ENCODE peak calls at places on chromosomes 2 and 18, in seven cellular contexts. One of them, this sample, is unnamed.

GRCh38 chr2:101983486-101983885 is 8.3 kb upstream of the IL1R2 start:
- DNase-seq in psoas muscle: no peak
- DNase-seq in thyroid gland: peak; percentile 74
- DNase-seq in brain microvascular endothelial cell: no peak
- DNase-seq in tibial artery: no peak
- DNase-seq in HCT116: no peak
- DNase-seq in cardiac fibroblast: no peak
- DNase-seq in this sample: peak; percentile 56

GRCh38 chr2:195596840-195597239 is 60.2 kb upstream of the SLC39A10 start:
- DNase-seq in psoas muscle: no peak
- DNase-seq in thyroid gland: no peak
- DNase-seq in brain microvascular endothelial cell: no peak
- DNase-seq in tibial artery: no peak
- DNase-seq in HCT116: no peak
- DNase-seq in cardiac fibroblast: no peak
- DNase-seq in this sample: peak; percentile 44

GRCh38 chr2:46847185-46847710 is 68.4 kb downstream of the MCFD2 start:
- DNase-seq in psoas muscle: peak; percentile 82
- DNase-seq in thyroid gland: peak; percentile 100
- DNase-seq in brain microvascular endothelial cell: peak; percentile 70
- DNase-seq in tibial artery: peak; percentile 91
- DNase-seq in HCT116: no peak
- DNase-seq in cardiac fibroblast: peak; percentile 90
- DNase-seq in this sample: peak; percentile 97

GRCh38 chr18:22579271-22579670 is 161.6 kb upstream of the CTAGE1 start:
- DNase-seq in psoas muscle: no peak
- DNase-seq in thyroid gland: no peak
- DNase-seq in brain microvascular endothelial cell: no peak
- DNase-seq in tibial artery: no peak
- DNase-seq in HCT116: no peak
- DNase-seq in cardiac fibroblast: no peak
- DNase-seq in this sample: no peak

GRCh38 chr18:34816183-34816582 is 106.1 kb downstream of the DTNA start:
- DNase-seq in psoas muscle: no peak
- DNase-seq in thyroid gland: no peak
- DNase-seq in brain microvascular endothelial cell: no peak
- DNase-seq in tibial artery: no peak
- DNase-seq in HCT116: no peak
- DNase-seq in cardiac fibroblast: no peak
- DNase-seq in this sample: no peak

GRCh38 chr2:20011276-20012031 is 1.0 kb downstream of the MATN3 start:
- DNase-seq in psoas muscle: no peak
- DNase-seq in thyroid gland: no peak
- DNase-seq in brain microvascular endothelial cell: no peak
- DNase-seq in tibial artery: no peak
- DNase-seq in HCT116: no peak
- DNase-seq in cardiac fibroblast: no peak
- DNase-seq in this sample: no peak

GRCh38 chr2:26940001-26940400 is 30.4 kb upstream of the MAPRE3 start:
- DNase-seq in psoas muscle: no peak
- DNase-seq in thyroid gland: no peak
- DNase-seq in brain microvascular endothelial cell: no peak
- DNase-seq in tibial artery: no peak
- DNase-seq in HCT116: no peak
- DNase-seq in cardiac fibroblast: no peak
- DNase-seq in this sample: no peak

GRCh38 chr18:70234667-70235459 is 29.4 kb upstream of the RTTN start:
- DNase-seq in psoas muscle: no peak
- DNase-seq in thyroid gland: no peak
- DNase-seq in brain microvascular endothelial cell: peak; percentile 75
- DNase-seq in tibial artery: no peak
- DNase-seq in HCT116: no peak
- DNase-seq in cardiac fibroblast: peak; percentile 68
- DNase-seq in this sample: peak; percentile 52

GRCh38 chr18:12027046-12027445 is 45.7 kb downstream of the IMPA2 start:
- DNase-seq in psoas muscle: peak; percentile 62
- DNase-seq in thyroid gland: peak; percentile 78
- DNase-seq in brain microvascular endothelial cell: no peak
- DNase-seq in tibial artery: no peak
- DNase-seq in HCT116: no peak
- DNase-seq in cardiac fibroblast: no peak
- DNase-seq in this sample: peak; percentile 16

GRCh38 chr18:49859725-49860124 is 46.4 kb upstream of the ACAA2 start:
- DNase-seq in psoas muscle: no peak
- DNase-seq in thyroid gland: no peak
- DNase-seq in brain microvascular endothelial cell: no peak
- DNase-seq in tibial artery: no peak
- DNase-seq in HCT116: no peak
- DNase-seq in cardiac fibroblast: no peak
- DNase-seq in this sample: no peak

GRCh38 chr2:186459009-186459408 is 27.1 kb upstream of the ZC3H15 start:
- DNase-seq in psoas muscle: no peak
- DNase-seq in thyroid gland: no peak
- DNase-seq in brain microvascular endothelial cell: no peak
- DNase-seq in tibial artery: no peak
- DNase-seq in HCT116: peak; percentile 15
- DNase-seq in cardiac fibroblast: peak; percentile 59
- DNase-seq in this sample: peak; percentile 23

GRCh38 chr2:240211096-240211495 is 70.6 kb upstream of the OTOS start:
- DNase-seq in psoas muscle: no peak
- DNase-seq in thyroid gland: no peak
- DNase-seq in brain microvascular endothelial cell: no peak
- DNase-seq in tibial artery: no peak
- DNase-seq in HCT116: no peak
- DNase-seq in cardiac fibroblast: no peak
- DNase-seq in this sample: no peak

GRCh38 chr2:61021228-61021660 is 3.2 kb upstream of the PUS10 start:
- DNase-seq in psoas muscle: no peak
- DNase-seq in thyroid gland: no peak
- DNase-seq in brain microvascular endothelial cell: no peak
- DNase-seq in tibial artery: no peak
- DNase-seq in HCT116: no peak
- DNase-seq in cardiac fibroblast: no peak
- DNase-seq in this sample: no peak

GRCh38 chr18:41465386-41465785 is 489.6 kb upstream of the PIK3C3 start:
- DNase-seq in psoas muscle: no peak
- DNase-seq in thyroid gland: no peak
- DNase-seq in brain microvascular endothelial cell: no peak
- DNase-seq in tibial artery: no peak
- DNase-seq in HCT116: no peak
- DNase-seq in cardiac fibroblast: no peak
- DNase-seq in this sample: no peak

GRCh38 chr2:117613101-117613500 is 201.4 kb upstream of the DDX18 start:
- DNase-seq in psoas muscle: no peak
- DNase-seq in thyroid gland: peak; percentile 72
- DNase-seq in brain microvascular endothelial cell: no peak
- DNase-seq in tibial artery: no peak
- DNase-seq in HCT116: no peak
- DNase-seq in cardiac fibroblast: no peak
- DNase-seq in this sample: no peak

GRCh38 chr2:216858312-216858711 is 1.6 kb downstream of the TNP1 start:
- DNase-seq in psoas muscle: no peak
- DNase-seq in thyroid gland: no peak
- DNase-seq in brain microvascular endothelial cell: no peak
- DNase-seq in tibial artery: no peak
- DNase-seq in HCT116: no peak
- DNase-seq in cardiac fibroblast: no peak
- DNase-seq in this sample: no peak

GRCh38 chr18:58635891-58636290 is 7.0 kb upstream of the ALPK2 start:
- DNase-seq in psoas muscle: no peak
- DNase-seq in thyroid gland: no peak
- DNase-seq in brain microvascular endothelial cell: peak; percentile 26
- DNase-seq in tibial artery: no peak
- DNase-seq in HCT116: peak; percentile 7
- DNase-seq in cardiac fibroblast: peak; percentile 87
- DNase-seq in this sample: peak; percentile 61

GRCh38 chr18:67425724-67426123 is 90.8 kb downstream of the DSEL start:
- DNase-seq in psoas muscle: no peak
- DNase-seq in thyroid gland: no peak
- DNase-seq in brain microvascular endothelial cell: peak; percentile 98
- DNase-seq in tibial artery: no peak
- DNase-seq in HCT116: no peak
- DNase-seq in cardiac fibroblast: peak; percentile 97
- DNase-seq in this sample: peak; percentile 79

GRCh38 chr2:54628418-54628817 is 95.0 kb upstream of the EML6 start:
- DNase-seq in psoas muscle: no peak
- DNase-seq in thyroid gland: no peak
- DNase-seq in brain microvascular endothelial cell: no peak
- DNase-seq in tibial artery: no peak
- DNase-seq in HCT116: no peak
- DNase-seq in cardiac fibroblast: no peak
- DNase-seq in this sample: no peak

GRCh38 chr2:21262426-21262940 is 138.7 kb downstream of the TDRD15 start:
- DNase-seq in psoas muscle: no peak
- DNase-seq in thyroid gland: no peak
- DNase-seq in brain microvascular endothelial cell: no peak
- DNase-seq in tibial artery: no peak
- DNase-seq in HCT116: no peak
- DNase-seq in cardiac fibroblast: no peak
- DNase-seq in this sample: no peak

GRCh38 chr18:45566025-45566740 is 49.1 kb upstream of the SLC14A2 start:
- DNase-seq in psoas muscle: peak; percentile 50
- DNase-seq in thyroid gland: no peak
- DNase-seq in brain microvascular endothelial cell: peak; percentile 82
- DNase-seq in tibial artery: peak; percentile 71
- DNase-seq in HCT116: no peak
- DNase-seq in cardiac fibroblast: peak; percentile 45
- DNase-seq in this sample: peak; percentile 99

GRCh38 chr18:45551417-45551816 is 63.9 kb upstream of the SLC14A2 start:
- DNase-seq in psoas muscle: no peak
- DNase-seq in thyroid gland: no peak
- DNase-seq in brain microvascular endothelial cell: no peak
- DNase-seq in tibial artery: no peak
- DNase-seq in HCT116: no peak
- DNase-seq in cardiac fibroblast: no peak
- DNase-seq in this sample: no peak

GRCh38 chr2:178715366-178715765 is 91.9 kb downstream of the TTN start:
- DNase-seq in psoas muscle: no peak
- DNase-seq in thyroid gland: no peak
- DNase-seq in brain microvascular endothelial cell: no peak
- DNase-seq in tibial artery: no peak
- DNase-seq in HCT116: no peak
- DNase-seq in cardiac fibroblast: no peak
- DNase-seq in this sample: no peak

GRCh38 chr2:176753752-176754474 is 458.7 kb upstream of the HNRNPA3 start:
- DNase-seq in psoas muscle: peak; percentile 31
- DNase-seq in thyroid gland: no peak
- DNase-seq in brain microvascular endothelial cell: no peak
- DNase-seq in tibial artery: peak; percentile 41
- DNase-seq in HCT116: no peak
- DNase-seq in cardiac fibroblast: no peak
- DNase-seq in this sample: peak; percentile 72

GRCh38 chr18:21672868-21673267 is 31.7 kb downstream of the ABHD3 start:
- DNase-seq in psoas muscle: no peak
- DNase-seq in thyroid gland: peak; percentile 90
- DNase-seq in brain microvascular endothelial cell: peak; percentile 41
- DNase-seq in tibial artery: no peak
- DNase-seq in HCT116: peak; percentile 93
- DNase-seq in cardiac fibroblast: peak; percentile 31
- DNase-seq in this sample: peak; percentile 50

GRCh38 chr2:45007356-45007755 is 1.9 kb downstream of the SIX2 start:
- DNase-seq in psoas muscle: no peak
- DNase-seq in thyroid gland: no peak
- DNase-seq in brain microvascular endothelial cell: no peak
- DNase-seq in tibial artery: no peak
- DNase-seq in HCT116: no peak
- DNase-seq in cardiac fibroblast: no peak
- DNase-seq in this sample: no peak
- H3K4me3 ChIP-seq in psoas muscle: peak overlapping the region; percentile 87
- H3K4me3 ChIP-seq in thyroid gland: no peak overlapping the region
- H3K4me3 ChIP-seq in brain microvascular endothelial cell: peak overlapping the region; percentile 54
- H3K4me3 ChIP-seq in tibial artery: no peak overlapping the region
- H3K4me3 ChIP-seq in HCT116: no peak overlapping the region
- H3K4me3 ChIP-seq in cardiac fibroblast: peak overlapping the region; percentile 64
- H3K4me3 ChIP-seq in this sample: no peak overlapping the region

DNA sequence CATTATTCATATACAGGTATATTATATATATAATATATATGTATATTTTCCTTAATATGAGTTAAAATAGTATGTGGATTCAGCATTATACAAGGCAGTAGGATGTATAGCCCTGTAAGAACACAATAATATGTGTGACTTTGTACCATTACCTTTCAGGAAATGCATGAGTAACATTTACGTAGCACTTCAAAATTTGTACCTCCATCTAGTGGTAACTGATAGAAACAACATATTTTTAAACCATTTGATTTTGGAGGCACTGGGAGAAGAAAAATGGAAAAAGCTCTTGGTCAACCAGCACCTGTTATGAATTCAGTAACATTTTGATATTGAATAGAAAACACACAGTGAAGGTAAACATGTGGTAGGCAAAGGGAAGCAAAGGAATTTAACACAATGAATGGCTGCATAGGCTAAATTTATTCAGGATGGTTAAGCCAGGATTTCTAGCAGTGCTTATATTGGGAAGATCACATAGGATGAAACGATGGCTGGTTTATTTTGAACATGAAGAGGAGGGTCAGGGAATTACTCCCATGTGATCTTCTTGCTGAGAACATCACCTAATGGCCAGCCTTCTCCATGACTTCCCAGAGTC is 565.5 kb downstream of the CCDC85A start:
- DNase-seq in psoas muscle: no peak
- DNase-seq in thyroid gland: no peak
- DNase-seq in brain microvascular endothelial cell: no peak
- DNase-seq in tibial artery: no peak
- DNase-seq in HCT116: peak; percentile 21
- DNase-seq in cardiac fibroblast: peak; percentile 72
- DNase-seq in this sample: peak; percentile 53
- TF ChIP-seq CTCF in psoas muscle: peak; percentile 60
- TF ChIP-seq CTCF in thyroid gland: peak; percentile 71
- TF ChIP-seq CTCF in brain microvascular endothelial cell: peak; percentile 20
- TF ChIP-seq CTCF in tibial artery: peak; percentile 50
- TF ChIP-seq CTCF in HCT116: no peak
- TF ChIP-seq CTCF in cardiac fibroblast: peak; percentile 36
- TF ChIP-seq CTCF in this sample: peak; percentile 69

GRCh38 chr2:11368059-11368572 is 23.7 kb upstream of the ROCK2 start:
- DNase-seq in psoas muscle: peak; percentile 49
- DNase-seq in thyroid gland: peak; percentile 21
- DNase-seq in brain microvascular endothelial cell: no peak
- DNase-seq in tibial artery: no peak
- DNase-seq in HCT116: no peak
- DNase-seq in cardiac fibroblast: peak; percentile 17
- DNase-seq in this sample: no peak
- H3K4me3 ChIP-seq in psoas muscle: peak overlapping the region; percentile 48
- H3K4me3 ChIP-seq in thyroid gland: no peak overlapping the region
- H3K4me3 ChIP-seq in brain microvascular endothelial cell: no peak overlapping the region
- H3K4me3 ChIP-seq in tibial artery: peak overlapping the region; percentile 39
- H3K4me3 ChIP-seq in HCT116: no peak overlapping the region
- H3K4me3 ChIP-seq in cardiac fibroblast: no peak overlapping the region
- H3K4me3 ChIP-seq in this sample: no peak overlapping the region

DNA sequence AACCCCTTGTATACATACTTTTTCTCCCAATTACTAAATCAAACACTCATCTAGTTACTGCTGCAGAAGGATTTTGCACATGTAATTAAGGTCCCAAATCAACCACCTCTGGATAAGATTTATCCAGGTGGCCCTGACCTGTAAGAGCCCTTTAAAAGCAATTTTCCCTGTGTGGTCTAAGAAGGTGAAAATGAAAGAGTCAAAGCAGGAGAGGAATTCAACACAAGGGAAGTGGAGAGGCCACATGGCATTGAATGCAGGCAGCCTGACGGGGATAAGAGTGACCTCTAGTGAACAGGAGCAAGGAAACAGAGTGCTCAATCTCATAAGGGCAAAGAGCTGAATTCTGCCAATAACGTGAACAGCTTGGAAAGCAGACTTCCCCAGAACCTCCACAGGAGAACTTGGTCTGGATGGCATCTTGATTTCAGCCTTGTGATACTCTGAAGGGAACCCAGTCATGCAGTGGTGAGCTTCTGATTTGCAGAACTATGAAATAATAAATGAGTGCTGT is 27.2 kb downstream of the PPP3R1 start:
- DNase-seq in psoas muscle: no peak
- DNase-seq in thyroid gland: peak; percentile 18
- DNase-seq in brain microvascular endothelial cell: peak; percentile 16
- DNase-seq in tibial artery: peak; percentile 32
- DNase-seq in HCT116: peak; percentile 19
- DNase-seq in cardiac fibroblast: peak; percentile 49
- DNase-seq in this sample: peak; percentile 27
- TF ChIP-seq CTCF in psoas muscle: no peak
- TF ChIP-seq CTCF in thyroid gland: no peak
- TF ChIP-seq CTCF in brain microvascular endothelial cell: peak; percentile 54
- TF ChIP-seq CTCF in tibial artery: no peak
- TF ChIP-seq CTCF in HCT116: no peak
- TF ChIP-seq CTCF in cardiac fibroblast: peak; percentile 39
- TF ChIP-seq CTCF in this sample: peak; percentile 39

This sample was measured in AG10803.